ENCODE peak calls at places on chromosomes 6 and 20, in seven cellular contexts. One of them, this sample, is unnamed.
A peak's percentile ranks its signal among the peaks of the same experiment; 100 is the strongest.

GRCh38 chr20:23959054-23959453 is 29.5 kb downstream of the GGTLC1 start:
- DNase-seq in AG09319: no peak
- DNase-seq in hypothalamus: no peak
- DNase-seq in NCI-H2081: no peak
- DNase-seq in amygdala: no peak
- DNase-seq in T follicular helper cell: no peak
- DNase-seq in NCI-H1092 treated with DMSO at 0.1 percent for 48 hours: no peak
- DNase-seq in this sample: no peak

GRCh38 chr6:102474041-102474807 is 1080.7 kb downstream of the GRIK2 start:
- DNase-seq in amygdala: no peak
- DNase-seq in NCI-H1092 treated with DMSO at 0.1 percent for 48 hours: no peak
- DNase-seq in NCI-H2081: no peak
- DNase-seq in AG09319: no peak
- DNase-seq in hypothalamus: no peak
- DNase-seq in T follicular helper cell: no peak
- DNase-seq in this sample: no peak

GRCh38 chr6:119128252-119128912 is 49.9 kb upstream of the FAM184A start:
- DNase-seq in hypothalamus: no peak
- DNase-seq in T follicular helper cell: no peak
- DNase-seq in NCI-H1092 treated with DMSO at 0.1 percent for 48 hours: no peak
- DNase-seq in amygdala: no peak
- DNase-seq in NCI-H2081: no peak
- DNase-seq in AG09319: no peak
- DNase-seq in this sample: no peak

GRCh38 chr6:144285798-144286502 is 815 bp downstream of the UTRN start:
- DNase-seq in amygdala: peak; percentile 38
- DNase-seq in T follicular helper cell: no peak
- DNase-seq in NCI-H2081: no peak
- DNase-seq in NCI-H1092 treated with DMSO at 0.1 percent for 48 hours: no peak
- DNase-seq in hypothalamus: no peak
- DNase-seq in AG09319: no peak
- DNase-seq in this sample: no peak

GRCh38 chr6:4057036-4057435 is 21.9 kb downstream of the FAM217A start:
- DNase-seq in AG09319: no peak
- DNase-seq in amygdala: no peak
- DNase-seq in hypothalamus: no peak
- DNase-seq in NCI-H1092 treated with DMSO at 0.1 percent for 48 hours: no peak
- DNase-seq in NCI-H2081: no peak
- DNase-seq in T follicular helper cell: no peak
- DNase-seq in this sample: no peak

GRCh38 chr6:70310063-70310694 is 7.3 kb upstream of the COL9A1 start:
- DNase-seq in AG09319: no peak
- DNase-seq in T follicular helper cell: no peak
- DNase-seq in hypothalamus: no peak
- DNase-seq in amygdala: no peak
- DNase-seq in NCI-H1092 treated with DMSO at 0.1 percent for 48 hours: no peak
- DNase-seq in NCI-H2081: peak; percentile 21
- DNase-seq in this sample: peak; percentile 2

GRCh38 chr6:44869321-44869897 is 458.7 kb upstream of the RUNX2 start:
- DNase-seq in NCI-H1092 treated with DMSO at 0.1 percent for 48 hours: no peak
- DNase-seq in T follicular helper cell: no peak
- DNase-seq in NCI-H2081: no peak
- DNase-seq in hypothalamus: no peak
- DNase-seq in amygdala: no peak
- DNase-seq in AG09319: no peak
- DNase-seq in this sample: no peak

GRCh38 chr6:154995241-154996162 is at the start of gene TIAM2:
- DNase-seq in NCI-H2081: no peak
- DNase-seq in AG09319: no peak
- DNase-seq in hypothalamus: no peak
- DNase-seq in NCI-H1092 treated with DMSO at 0.1 percent for 48 hours: no peak
- DNase-seq in amygdala: no peak
- DNase-seq in T follicular helper cell: no peak
- DNase-seq in this sample: no peak

GRCh38 chr6:2518029-2518428 is 232.7 kb downstream of the MYLK4 start:
- DNase-seq in amygdala: no peak
- DNase-seq in hypothalamus: no peak
- DNase-seq in NCI-H2081: no peak
- DNase-seq in NCI-H1092 treated with DMSO at 0.1 percent for 48 hours: no peak
- DNase-seq in AG09319: no peak
- DNase-seq in T follicular helper cell: no peak
- DNase-seq in this sample: no peak

GRCh38 chr6:149318581-149319286 is 1.2 kb downstream of the TAB2 start:
- DNase-seq in amygdala: peak; percentile 29
- DNase-seq in AG09319: no peak
- DNase-seq in hypothalamus: no peak
- DNase-seq in NCI-H1092 treated with DMSO at 0.1 percent for 48 hours: peak; percentile 30
- DNase-seq in T follicular helper cell: no peak
- DNase-seq in NCI-H2081: peak; percentile 2
- DNase-seq in this sample: peak; percentile 28

GRCh38 chr6:155026366-155027045 is 31.4 kb downstream of the TIAM2 start:
- DNase-seq in NCI-H1092 treated with DMSO at 0.1 percent for 48 hours: no peak
- DNase-seq in amygdala: no peak
- DNase-seq in T follicular helper cell: no peak
- DNase-seq in hypothalamus: no peak
- DNase-seq in NCI-H2081: no peak
- DNase-seq in AG09319: peak; percentile 44
- DNase-seq in this sample: no peak

GRCh38 chr6:13248549-13248948 is 79.8 kb downstream of the TBC1D7 start:
- DNase-seq in amygdala: no peak
- DNase-seq in NCI-H1092 treated with DMSO at 0.1 percent for 48 hours: no peak
- DNase-seq in T follicular helper cell: no peak
- DNase-seq in AG09319: no peak
- DNase-seq in hypothalamus: no peak
- DNase-seq in NCI-H2081: no peak
- DNase-seq in this sample: no peak

GRCh38 chr6:11425431-11425871 is 112.1 kb upstream of the TMEM170B start:
- DNase-seq in hypothalamus: no peak
- DNase-seq in AG09319: no peak
- DNase-seq in T follicular helper cell: no peak
- DNase-seq in NCI-H2081: no peak
- DNase-seq in NCI-H1092 treated with DMSO at 0.1 percent for 48 hours: no peak
- DNase-seq in amygdala: no peak
- DNase-seq in this sample: no peak